ENCODE peak calls at places on chromosomes 3 and 15, in nine cellular contexts. B is hypothalamus; Y is activated CD8-positive, alpha-beta memory T cell treated with anti-CD3 and anti-CD28 coated beads for 48 hours; W is left cardiac atrium; G is ELR; F is fibroblast of lung; S is left ventricle myocardium superior; N is stimulated activated CD8-positive, alpha-beta memory T cell treated with anti-CD3 and anti-CD28 coated beads, Interleukin-2, amount 100 ng/mL, for 1 hour; P is NT2/D1. A is an unnamed sample.

GRCh38 chr3:111851511-111851954 is 7.5 kb upstream of the PHLDB2 start:
- DNase-seq in G (peak; percentile 91), B (no peak), F (peak; percentile 61), Y (no peak), N (no peak), W (no peak), S (no peak), P (no peak), A (no peak)

GRCh38 chr3:183385698-183386590 is 42.5 kb downstream of the MCF2L2 start:
- DNase-seq in P (peak; percentile 56), N (peak; percentile 35), F (peak; percentile 85), S (no peak), Y (no peak), G (peak; percentile 79), B (peak; percentile 9), W (peak; percentile 34), A (peak; percentile 92)

GRCh38 chr3:194046995-194047681 is 88.8 kb upstream of the HES1 start:
- DNase-seq in W (peak; percentile 71), G (no peak), N (no peak), P (no peak), S (peak; percentile 85), Y (no peak), F (no peak), B (peak; percentile 43), A (no peak)

GRCh38 chr15:68791431-68792283 is 29.0 kb downstream of the ANP32A start:
- DNase-seq in P (no peak), Y (no peak), S (no peak), W (no peak), B (no peak), N (peak; percentile 23), G (no peak), F (no peak), A (peak; percentile 36)

GRCh38 chr15:93124126-93124525 is 35.1 kb upstream of the RGMA start:
- DNase-seq in Y (no peak), S (no peak), N (no peak), W (no peak), G (no peak), P (no peak), F (no peak), B (no peak), A (no peak)

GRCh38 chr3:67819447-67819846 is 165.0 kb upstream of the SUCLG2 start:
- DNase-seq in W (no peak), S (no peak), N (no peak), P (peak; percentile 13), F (no peak), G (peak; percentile 9), Y (no peak), B (no peak), A (peak; percentile 54)

GRCh38 chr3:183988216-183988790 is 29.4 kb downstream of the ABCC5 start:
- DNase-seq in B (no peak), S (no peak), Y (no peak), N (no peak), P (no peak), G (peak; percentile 37), F (peak; percentile 49), W (no peak), A (no peak)

GRCh38 chr3:184636774-184637316 is 75.0 kb downstream of the MAGEF1 start:
- DNase-seq in P (peak; percentile 62), F (peak; percentile 58), Y (peak; percentile 12), G (peak; percentile 51), W (no peak), S (no peak), N (no peak), B (no peak), A (no peak)

GRCh38 chr3:31294430-31295149 is 238.1 kb upstream of the STT3B start:
- DNase-seq in P (no peak), S (no peak), G (peak; percentile 15), W (no peak), Y (no peak), F (no peak), B (no peak), N (no peak), A (no peak)

GRCh38 chr3:94433811-94434210 is 370.9 kb downstream of the NSUN3 start:
- DNase-seq in P (no peak), W (no peak), B (no peak), Y (no peak), F (peak; percentile 27), S (no peak), N (no peak), G (peak; percentile 37), A (no peak)

GRCh38 chr3:143820466-143821221 is 27.6 kb downstream of the SLC9A9 start:
- DNase-seq in F (no peak), W (no peak), P (no peak), N (no peak), B (no peak), G (no peak), Y (no peak), S (peak; percentile 39), A (no peak)

GRCh38 chr3:24401811-24402185 is 92.9 kb downstream of the THRB start:
- DNase-seq in G (no peak), W (no peak), S (no peak), P (no peak), Y (no peak), F (no peak), B (no peak), N (no peak), A (no peak)

GRCh38 chr3:126951561-126951960 is 31.4 kb upstream of the PLXNA1 start:
- DNase-seq in Y (no peak), G (no peak), F (no peak), S (no peak), W (no peak), B (no peak), P (no peak), N (no peak), A (no peak)

A was measured in GM23338.